ENCODE peak calls at places on chromosomes 12 and 14, in ten cellular contexts. One of them, this sample, is unnamed.

GRCh38 chr14:103561381-103562134 is 899 bp downstream of the BAG5 start:
- DNase-seq in epithelial cell of proximal tubule: no peak
- DNase-seq in activated naive CD4-positive, alpha-beta T cell treated with anti-CD3 and anti-CD28 coated beads, Interleukin-2, amount 50 U/mL, for 16 hours: no peak
- DNase-seq in AG10803: peak; percentile 56
- DNase-seq in GM13977: peak; percentile 77
- DNase-seq in iris pigment epithelial cell: peak; percentile 76
- DNase-seq in pulmonary artery endothelial cell: peak; percentile 26
- DNase-seq in T-helper 2 cell treated with Interferon-gamma antibody and Interleukin-4, amounts not matched to agents 5 μg/mL and 100 μg/mL, for 36 hours: peak; percentile 42
- DNase-seq in activated T-helper 1 cell treated with anti-CD3 and anti-CD28 coated beads, Interleukin-2, amount 50 U/mL, for 16 hours: no peak
- DNase-seq in T-helper 1 cell: peak; percentile 26
- DNase-seq in this sample: no peak

GRCh38 chr14:104283197-104284106 is 145.1 kb downstream of the KIF26A start:
- DNase-seq in pulmonary artery endothelial cell: no peak
- DNase-seq in AG10803: no peak
- DNase-seq in T-helper 2 cell treated with Interferon-gamma antibody and Interleukin-4, amounts not matched to agents 5 μg/mL and 100 μg/mL, for 36 hours: no peak
- DNase-seq in activated T-helper 1 cell treated with anti-CD3 and anti-CD28 coated beads, Interleukin-2, amount 50 U/mL, for 16 hours: no peak
- DNase-seq in activated naive CD4-positive, alpha-beta T cell treated with anti-CD3 and anti-CD28 coated beads, Interleukin-2, amount 50 U/mL, for 16 hours: peak; percentile 4
- DNase-seq in T-helper 1 cell: peak; percentile 7
- DNase-seq in GM13977: no peak
- DNase-seq in epithelial cell of proximal tubule: no peak
- DNase-seq in iris pigment epithelial cell: no peak
- DNase-seq in this sample: no peak

GRCh38 chr14:53113992-53114391 is 39.1 kb downstream of the DDHD1 start:
- DNase-seq in GM13977: no peak
- DNase-seq in iris pigment epithelial cell: no peak
- DNase-seq in T-helper 1 cell: no peak
- DNase-seq in pulmonary artery endothelial cell: no peak
- DNase-seq in activated T-helper 1 cell treated with anti-CD3 and anti-CD28 coated beads, Interleukin-2, amount 50 U/mL, for 16 hours: no peak
- DNase-seq in T-helper 2 cell treated with Interferon-gamma antibody and Interleukin-4, amounts not matched to agents 5 μg/mL and 100 μg/mL, for 36 hours: no peak
- DNase-seq in activated naive CD4-positive, alpha-beta T cell treated with anti-CD3 and anti-CD28 coated beads, Interleukin-2, amount 50 U/mL, for 16 hours: no peak
- DNase-seq in AG10803: no peak
- DNase-seq in epithelial cell of proximal tubule: no peak
- DNase-seq in this sample: no peak

GRCh38 chr12:93016752-93017350 is 87.8 kb upstream of the EEA1 start:
- DNase-seq in T-helper 2 cell treated with Interferon-gamma antibody and Interleukin-4, amounts not matched to agents 5 μg/mL and 100 μg/mL, for 36 hours: no peak
- DNase-seq in epithelial cell of proximal tubule: no peak
- DNase-seq in AG10803: no peak
- DNase-seq in iris pigment epithelial cell: no peak
- DNase-seq in pulmonary artery endothelial cell: no peak
- DNase-seq in GM13977: no peak
- DNase-seq in T-helper 1 cell: no peak
- DNase-seq in activated T-helper 1 cell treated with anti-CD3 and anti-CD28 coated beads, Interleukin-2, amount 50 U/mL, for 16 hours: no peak
- DNase-seq in activated naive CD4-positive, alpha-beta T cell treated with anti-CD3 and anti-CD28 coated beads, Interleukin-2, amount 50 U/mL, for 16 hours: no peak
- DNase-seq in this sample: no peak

GRCh38 chr12:14664434-14665023 is 31.9 kb downstream of the GUCY2C start:
- DNase-seq in iris pigment epithelial cell: peak; percentile 51
- DNase-seq in T-helper 1 cell: peak; percentile 18
- DNase-seq in activated T-helper 1 cell treated with anti-CD3 and anti-CD28 coated beads, Interleukin-2, amount 50 U/mL, for 16 hours: no peak
- DNase-seq in pulmonary artery endothelial cell: no peak
- DNase-seq in activated naive CD4-positive, alpha-beta T cell treated with anti-CD3 and anti-CD28 coated beads, Interleukin-2, amount 50 U/mL, for 16 hours: no peak
- DNase-seq in epithelial cell of proximal tubule: peak; percentile 2
- DNase-seq in GM13977: peak; percentile 38
- DNase-seq in T-helper 2 cell treated with Interferon-gamma antibody and Interleukin-4, amounts not matched to agents 5 μg/mL and 100 μg/mL, for 36 hours: no peak
- DNase-seq in AG10803: peak; percentile 33
- DNase-seq in this sample: no peak

GRCh38 chr14:77319416-77319815 is 1.3 kb downstream of the POMT2 start:
- DNase-seq in AG10803: no peak
- DNase-seq in GM13977: no peak
- DNase-seq in epithelial cell of proximal tubule: no peak
- DNase-seq in activated T-helper 1 cell treated with anti-CD3 and anti-CD28 coated beads, Interleukin-2, amount 50 U/mL, for 16 hours: no peak
- DNase-seq in T-helper 1 cell: no peak
- DNase-seq in iris pigment epithelial cell: no peak
- DNase-seq in pulmonary artery endothelial cell: no peak
- DNase-seq in T-helper 2 cell treated with Interferon-gamma antibody and Interleukin-4, amounts not matched to agents 5 μg/mL and 100 μg/mL, for 36 hours: no peak
- DNase-seq in activated naive CD4-positive, alpha-beta T cell treated with anti-CD3 and anti-CD28 coated beads, Interleukin-2, amount 50 U/mL, for 16 hours: no peak
- DNase-seq in this sample: no peak

GRCh38 chr14:32099473-32099872 is 22.4 kb downstream of the ARHGAP5 start:
- DNase-seq in activated naive CD4-positive, alpha-beta T cell treated with anti-CD3 and anti-CD28 coated beads, Interleukin-2, amount 50 U/mL, for 16 hours: no peak
- DNase-seq in AG10803: no peak
- DNase-seq in GM13977: no peak
- DNase-seq in iris pigment epithelial cell: no peak
- DNase-seq in activated T-helper 1 cell treated with anti-CD3 and anti-CD28 coated beads, Interleukin-2, amount 50 U/mL, for 16 hours: no peak
- DNase-seq in T-helper 1 cell: no peak
- DNase-seq in pulmonary artery endothelial cell: no peak
- DNase-seq in epithelial cell of proximal tubule: no peak
- DNase-seq in T-helper 2 cell treated with Interferon-gamma antibody and Interleukin-4, amounts not matched to agents 5 μg/mL and 100 μg/mL, for 36 hours: no peak
- DNase-seq in this sample: no peak

GRCh38 chr12:89243786-89244185 is 108.5 kb downstream of the DUSP6 start:
- DNase-seq in iris pigment epithelial cell: peak; percentile 46
- DNase-seq in activated naive CD4-positive, alpha-beta T cell treated with anti-CD3 and anti-CD28 coated beads, Interleukin-2, amount 50 U/mL, for 16 hours: no peak
- DNase-seq in T-helper 1 cell: no peak
- DNase-seq in AG10803: peak; percentile 51
- DNase-seq in activated T-helper 1 cell treated with anti-CD3 and anti-CD28 coated beads, Interleukin-2, amount 50 U/mL, for 16 hours: no peak
- DNase-seq in GM13977: no peak
- DNase-seq in pulmonary artery endothelial cell: no peak
- DNase-seq in T-helper 2 cell treated with Interferon-gamma antibody and Interleukin-4, amounts not matched to agents 5 μg/mL and 100 μg/mL, for 36 hours: peak; percentile 36
- DNase-seq in epithelial cell of proximal tubule: no peak
- DNase-seq in this sample: no peak

GRCh38 chr12:93279849-93280412 is 97.8 kb upstream of the NUDT4 start:
- DNase-seq in T-helper 2 cell treated with Interferon-gamma antibody and Interleukin-4, amounts not matched to agents 5 μg/mL and 100 μg/mL, for 36 hours: no peak
- DNase-seq in AG10803: no peak
- DNase-seq in iris pigment epithelial cell: peak; percentile 24
- DNase-seq in T-helper 1 cell: no peak
- DNase-seq in GM13977: no peak
- DNase-seq in epithelial cell of proximal tubule: no peak
- DNase-seq in activated naive CD4-positive, alpha-beta T cell treated with anti-CD3 and anti-CD28 coated beads, Interleukin-2, amount 50 U/mL, for 16 hours: no peak
- DNase-seq in activated T-helper 1 cell treated with anti-CD3 and anti-CD28 coated beads, Interleukin-2, amount 50 U/mL, for 16 hours: no peak
- DNase-seq in pulmonary artery endothelial cell: peak; percentile 0
- DNase-seq in this sample: no peak

GRCh38 chr12:116196752-116197718 is 80.5 kb downstream of the MED13L start:
- DNase-seq in activated T-helper 1 cell treated with anti-CD3 and anti-CD28 coated beads, Interleukin-2, amount 50 U/mL, for 16 hours: no peak
- DNase-seq in T-helper 1 cell: no peak
- DNase-seq in epithelial cell of proximal tubule: no peak
- DNase-seq in iris pigment epithelial cell: peak; percentile 27
- DNase-seq in pulmonary artery endothelial cell: no peak
- DNase-seq in activated naive CD4-positive, alpha-beta T cell treated with anti-CD3 and anti-CD28 coated beads, Interleukin-2, amount 50 U/mL, for 16 hours: no peak
- DNase-seq in T-helper 2 cell treated with Interferon-gamma antibody and Interleukin-4, amounts not matched to agents 5 μg/mL and 100 μg/mL, for 36 hours: no peak
- DNase-seq in AG10803: no peak
- DNase-seq in GM13977: no peak
- DNase-seq in this sample: no peak

GRCh38 chr12:90979936-90980335 is 24.8 kb downstream of the EPYC start:
- DNase-seq in activated naive CD4-positive, alpha-beta T cell treated with anti-CD3 and anti-CD28 coated beads, Interleukin-2, amount 50 U/mL, for 16 hours: no peak
- DNase-seq in activated T-helper 1 cell treated with anti-CD3 and anti-CD28 coated beads, Interleukin-2, amount 50 U/mL, for 16 hours: no peak
- DNase-seq in T-helper 2 cell treated with Interferon-gamma antibody and Interleukin-4, amounts not matched to agents 5 μg/mL and 100 μg/mL, for 36 hours: no peak
- DNase-seq in AG10803: peak; percentile 84
- DNase-seq in epithelial cell of proximal tubule: no peak
- DNase-seq in pulmonary artery endothelial cell: no peak
- DNase-seq in T-helper 1 cell: no peak
- DNase-seq in GM13977: no peak
- DNase-seq in iris pigment epithelial cell: no peak
- DNase-seq in this sample: no peak

GRCh38 chr12:124548854-124549378 is 18.5 kb downstream of the NCOR2 start:
- DNase-seq in pulmonary artery endothelial cell: peak; percentile 48
- DNase-seq in activated naive CD4-positive, alpha-beta T cell treated with anti-CD3 and anti-CD28 coated beads, Interleukin-2, amount 50 U/mL, for 16 hours: no peak
- DNase-seq in iris pigment epithelial cell: peak; percentile 84
- DNase-seq in epithelial cell of proximal tubule: no peak
- DNase-seq in activated T-helper 1 cell treated with anti-CD3 and anti-CD28 coated beads, Interleukin-2, amount 50 U/mL, for 16 hours: no peak
- DNase-seq in T-helper 2 cell treated with Interferon-gamma antibody and Interleukin-4, amounts not matched to agents 5 μg/mL and 100 μg/mL, for 36 hours: peak; percentile 18
- DNase-seq in T-helper 1 cell: no peak
- DNase-seq in AG10803: peak; percentile 87
- DNase-seq in GM13977: no peak
- DNase-seq in this sample: no peak

GRCh38 chr14:90114554-90114953 is 52.8 kb downstream of the KCNK13 start:
- DNase-seq in T-helper 1 cell: no peak
- DNase-seq in pulmonary artery endothelial cell: no peak
- DNase-seq in iris pigment epithelial cell: no peak
- DNase-seq in activated naive CD4-positive, alpha-beta T cell treated with anti-CD3 and anti-CD28 coated beads, Interleukin-2, amount 50 U/mL, for 16 hours: no peak
- DNase-seq in AG10803: no peak
- DNase-seq in T-helper 2 cell treated with Interferon-gamma antibody and Interleukin-4, amounts not matched to agents 5 μg/mL and 100 μg/mL, for 36 hours: no peak
- DNase-seq in epithelial cell of proximal tubule: no peak
- DNase-seq in activated T-helper 1 cell treated with anti-CD3 and anti-CD28 coated beads, Interleukin-2, amount 50 U/mL, for 16 hours: no peak
- DNase-seq in GM13977: no peak
- DNase-seq in this sample: no peak

GRCh38 chr12:49225551-49226166 is 36.8 kb upstream of the TUBA1A start:
- DNase-seq in epithelial cell of proximal tubule: no peak
- DNase-seq in activated T-helper 1 cell treated with anti-CD3 and anti-CD28 coated beads, Interleukin-2, amount 50 U/mL, for 16 hours: no peak
- DNase-seq in T-helper 1 cell: no peak
- DNase-seq in T-helper 2 cell treated with Interferon-gamma antibody and Interleukin-4, amounts not matched to agents 5 μg/mL and 100 μg/mL, for 36 hours: no peak
- DNase-seq in GM13977: no peak
- DNase-seq in pulmonary artery endothelial cell: peak; percentile 33
- DNase-seq in iris pigment epithelial cell: peak; percentile 83
- DNase-seq in activated naive CD4-positive, alpha-beta T cell treated with anti-CD3 and anti-CD28 coated beads, Interleukin-2, amount 50 U/mL, for 16 hours: no peak
- DNase-seq in AG10803: peak; percentile 20
- DNase-seq in this sample: no peak

GRCh38 chr14:64060199-64060545 is 207.4 kb downstream of the SYNE2 start:
- DNase-seq in activated naive CD4-positive, alpha-beta T cell treated with anti-CD3 and anti-CD28 coated beads, Interleukin-2, amount 50 U/mL, for 16 hours: no peak
- DNase-seq in pulmonary artery endothelial cell: no peak
- DNase-seq in activated T-helper 1 cell treated with anti-CD3 and anti-CD28 coated beads, Interleukin-2, amount 50 U/mL, for 16 hours: no peak
- DNase-seq in T-helper 2 cell treated with Interferon-gamma antibody and Interleukin-4, amounts not matched to agents 5 μg/mL and 100 μg/mL, for 36 hours: no peak
- DNase-seq in iris pigment epithelial cell: no peak
- DNase-seq in epithelial cell of proximal tubule: no peak
- DNase-seq in GM13977: no peak
- DNase-seq in T-helper 1 cell: no peak
- DNase-seq in AG10803: no peak
- DNase-seq in this sample: no peak

GRCh38 chr12:124713436-124714082 is 146.1 kb upstream of the NCOR2 start:
- DNase-seq in T-helper 2 cell treated with Interferon-gamma antibody and Interleukin-4, amounts not matched to agents 5 μg/mL and 100 μg/mL, for 36 hours: peak; percentile 79
- DNase-seq in GM13977: peak; percentile 74
- DNase-seq in AG10803: peak; percentile 38
- DNase-seq in iris pigment epithelial cell: peak; percentile 97
- DNase-seq in activated naive CD4-positive, alpha-beta T cell treated with anti-CD3 and anti-CD28 coated beads, Interleukin-2, amount 50 U/mL, for 16 hours: peak; percentile 56
- DNase-seq in T-helper 1 cell: peak; percentile 22
- DNase-seq in activated T-helper 1 cell treated with anti-CD3 and anti-CD28 coated beads, Interleukin-2, amount 50 U/mL, for 16 hours: peak; percentile 9
- DNase-seq in pulmonary artery endothelial cell: peak; percentile 90
- DNase-seq in epithelial cell of proximal tubule: peak; percentile 83
- DNase-seq in this sample: peak; percentile 18